ENCODE peak calls at places on chromosome 22, in four cellular contexts. One of them, this sample, is unnamed.

GRCh38 chr22:42070517-42071422 is at the start of gene NAGA:
- DNase-seq in body of pancreas: peak
- DNase-seq in B cell: peak
- DNase-seq in HFFc6: peak
- DNase-seq in this sample: peak

GRCh38 chr22:38921126-38921525 is 36.3 kb upstream of the APOBEC3A start:
- DNase-seq in body of pancreas: peak
- DNase-seq in B cell: no peak
- DNase-seq in HFFc6: no peak
- DNase-seq in this sample: no peak

GRCh38 chr22:49677495-49677889 is 150.2 kb downstream of the BRD1 start:
- DNase-seq in body of pancreas: peak
- DNase-seq in B cell: no peak
- DNase-seq in HFFc6: no peak
- DNase-seq in this sample: no peak

GRCh38 chr22:35505394-35506258 is 35.0 kb upstream of the RASD2 start:
- DNase-seq in body of pancreas: no peak
- DNase-seq in B cell: no peak
- DNase-seq in HFFc6: no peak
- DNase-seq in this sample: no peak

GRCh38 chr22:35452351-35452781 is 52.4 kb downstream of the MCM5 start:
- DNase-seq in body of pancreas: no peak
- DNase-seq in B cell: no peak
- DNase-seq in HFFc6: no peak
- DNase-seq in this sample: no peak

GRCh38 chr22:23509571-23510302 is 70.4 kb downstream of the IGLL1 start:
- DNase-seq in body of pancreas: no peak
- DNase-seq in B cell: no peak
- DNase-seq in HFFc6: no peak
- DNase-seq in this sample: peak

GRCh38 chr22:21000215-21000986 is 1.5 kb downstream of the THAP7 start:
- DNase-seq in body of pancreas: no peak
- DNase-seq in B cell: no peak
- DNase-seq in HFFc6: no peak
- DNase-seq in this sample: no peak

GRCh38 chr22:30196141-30196866 is 50.3 kb downstream of the LIF start:
- DNase-seq in body of pancreas: peak
- DNase-seq in B cell: no peak
- DNase-seq in HFFc6: peak
- DNase-seq in this sample: peak

GRCh38 chr22:27930246-27931060 is 11.4 kb upstream of the PITPNB start:
- DNase-seq in body of pancreas: no peak
- DNase-seq in B cell: no peak
- DNase-seq in HFFc6: peak
- DNase-seq in this sample: no peak

GRCh38 chr22:36725366-36726006 is 21.9 kb upstream of the CACNG2 start:
- DNase-seq in body of pancreas: no peak
- DNase-seq in B cell: no peak
- DNase-seq in HFFc6: no peak
- DNase-seq in this sample: no peak

This sample was measured in H4.